ENCODE peak calls at places on chromosomes 3 and 15, in eight cellular contexts. C, W, X, J, T, Y, O and B are unnamed samples.

GRCh38 chr3:25581823-25582222 is 82.9 kb downstream of the TOP2B start:
- DNase-seq in C (no peak), W (no peak), X (no peak), J (no peak), T (no peak), Y (no peak), O (peak), B (no peak)

GRCh38 chr15:88391700-88392099 is 75.5 kb downstream of the MRPL46 start:
- DNase-seq in C (no peak), W (no peak), X (no peak), J (no peak), T (no peak), Y (no peak), O (peak), B (no peak)

GRCh38 chr15:31824009-31824408 is 206.3 kb upstream of the CHRNA7 start:
- DNase-seq in C (no peak), W (no peak), X (no peak), J (no peak), T (no peak), Y (no peak), O (no peak), B (no peak)

GRCh38 chr3:16490062-16490641 is 23.3 kb downstream of the RFTN1 start:
- DNase-seq in C (no peak), W (no peak), X (no peak), J (no peak), T (no peak), Y (no peak), O (no peak), B (no peak)

GRCh38 chr3:38542401-38543298 is 46.5 kb downstream of the EXOG start:
- DNase-seq in C (no peak), W (no peak), X (no peak), J (no peak), T (peak), Y (no peak), O (no peak), B (no peak)

GRCh38 chr3:149800693-149801092 is 8.3 kb upstream of the ANKUB1 start:
- DNase-seq in C (no peak), W (no peak), X (no peak), J (no peak), T (no peak), Y (no peak), O (no peak), B (no peak)

GRCh38 chr3:158568784-158569183 is 2.2 kb upstream of the MLF1 start:
- DNase-seq in C (no peak), W (no peak), X (no peak), J (no peak), T (no peak), Y (no peak), O (no peak), B (no peak)

GRCh38 chr15:36175781-36176211 is 403.6 kb upstream of the CDIN1 start:
- DNase-seq in C (no peak), W (no peak), X (no peak), J (no peak), T (no peak), Y (no peak), O (no peak), B (no peak)

GRCh38 chr3:64329037-64329436 is 103.8 kb upstream of the PRICKLE2 start:
- DNase-seq in C (no peak), W (no peak), X (no peak), J (no peak), T (no peak), Y (no peak), O (peak), B (no peak)

GRCh38 chr3:143963946-143964345 is 7.7 kb upstream of the DIPK2A start:
- DNase-seq in C (no peak), W (no peak), X (no peak), J (no peak), T (no peak), Y (no peak), O (no peak), B (peak)

GRCh38 chr15:74768771-74769342 is 13.0 kb upstream of the CSK start:
- DNase-seq in C (no peak), W (peak), X (peak), J (peak), T (peak), Y (no peak), O (peak), B (peak)

GRCh38 chr15:63462053-63462452 is 42.3 kb upstream of the USP3 start:
- DNase-seq in C (no peak), W (no peak), X (no peak), J (no peak), T (peak), Y (no peak), O (peak), B (peak)

GRCh38 chr3:39937315-39937714 is 127.9 kb downstream of the MYRIP start:
- DNase-seq in C (no peak), W (no peak), X (no peak), J (no peak), T (no peak), Y (no peak), O (no peak), B (no peak)

GRCh38 chr3:11641683-11642407 is 1.9 kb downstream of the VGLL4 start:
- DNase-seq in C (no peak), W (no peak), X (no peak), J (peak), T (peak), Y (no peak), O (no peak), B (peak)

GRCh38 chr3:126509565-126510322 is 7.8 kb downstream of the UROC1 start:
- DNase-seq in C (no peak), W (no peak), X (no peak), J (no peak), T (no peak), Y (no peak), O (no peak), B (no peak)

GRCh38 chr15:81575436-81576123 is 201.6 kb upstream of the TMC3 start:
- DNase-seq in C (no peak), W (peak), X (no peak), J (peak), T (peak), Y (no peak), O (no peak), B (peak)

GRCh38 chr3:19272296-19272695 is 124.0 kb downstream of the KCNH8 start:
- DNase-seq in C (no peak), W (no peak), X (no peak), J (no peak), T (no peak), Y (no peak), O (no peak), B (no peak)

GRCh38 chr15:31930967-31931366 is 99.3 kb upstream of the CHRNA7 start:
- DNase-seq in C (no peak), W (no peak), X (no peak), J (no peak), T (no peak), Y (no peak), O (no peak), B (no peak)

GRCh38 chr3:137012097-137012501 is 54.3 kb downstream of the IL20RB start:
- DNase-seq in C (no peak), W (no peak), X (no peak), J (no peak), T (peak), Y (no peak), O (no peak), B (no peak)

GRCh38 chr3:190526787-190527767 is 13.2 kb downstream of the IL1RAP start:
- DNase-seq in C (no peak), W (peak), X (no peak), J (no peak), T (no peak), Y (no peak), O (no peak), B (no peak)

GRCh38 chr15:65211157-65211982 is at the start of gene CILP:
- DNase-seq in C (no peak), W (no peak), X (peak), J (no peak), T (peak), Y (no peak), O (no peak), B (no peak)

GRCh38 chr3:70916375-70917055 is 604.1 kb upstream of the MDFIC2 start:
- DNase-seq in C (no peak), W (no peak), X (no peak), J (peak), T (peak), Y (no peak), O (no peak), B (no peak)

GRCh38 chr15:35648941-35649340 is 103.0 kb upstream of the DPH6 start:
- DNase-seq in C (no peak), W (no peak), X (no peak), J (no peak), T (no peak), Y (no peak), O (no peak), B (no peak)

GRCh38 chr3:100047455-100048141 is 66.7 kb downstream of the FILIP1L start:
- DNase-seq in C (peak), W (no peak), X (peak), J (no peak), T (peak), Y (no peak), O (peak), B (no peak)

GRCh38 chr3:144426366-144426765 is 454.7 kb downstream of the DIPK2A start:
- DNase-seq in C (no peak), W (no peak), X (no peak), J (no peak), T (no peak), Y (no peak), O (no peak), B (no peak)

GRCh38 chr15:57706405-57707209 is at the start of gene POLR2M:
- DNase-seq in C (peak), W (peak), X (peak), J (peak), T (peak), Y (peak), O (peak), B (peak)
- TF ChIP-seq POLR2A in C (peak), W (peak), X (peak), J (peak), T (peak), Y (peak), O (peak), B (peak)

GRCh38 chr3:9397911-9398714 is 698 bp downstream of the SETD5 start:
- DNase-seq in C (no peak), W (peak), X (peak), J (peak), T (peak), Y (no peak), O (peak), B (peak)
- TF ChIP-seq POLR2A in C (peak), W (no peak), X (no peak), J (peak), T (no peak), Y (peak), O (no peak), B (peak)

GRCh38 chr3:12663936-12664908 is at the start of gene RAF1:
- DNase-seq in C (peak), W (peak), X (peak), J (peak), T (peak), Y (peak), O (peak), B (peak)
- TF ChIP-seq POLR2A in C (peak), W (peak), X (peak), J (peak), T (peak), Y (peak), O (peak), B (peak)

GRCh38 chr15:96992817-96993216 is 662.3 kb downstream of the NR2F2 start:
- DNase-seq in C (no peak), W (no peak), X (no peak), J (no peak), T (no peak), Y (no peak), O (no peak), B (no peak)
- TF ChIP-seq POLR2A in C (no peak), W (no peak), X (no peak), J (no peak), T (no peak), Y (no peak), O (no peak), B (no peak)

GRCh38 chr3:12663311-12663935 is 494 bp downstream of the RAF1 start:
- DNase-seq in C (no peak), W (peak), X (peak), J (no peak), T (no peak), Y (no peak), O (peak), B (no peak)

GRCh38 chr3:12661926-12662592 is 1.9 kb downstream of the RAF1 start:
- DNase-seq in C (no peak), W (peak), X (peak), J (no peak), T (no peak), Y (no peak), O (no peak), B (peak)

GRCh38 chr3:12660196-12660595 is 3.7 kb downstream of the RAF1 start:
- DNase-seq in C (no peak), W (no peak), X (peak), J (no peak), T (no peak), Y (no peak), O (no peak), B (no peak)

GRCh38 chr3:12659316-12660015 is 4.5 kb downstream of the RAF1 start:
- DNase-seq in C (no peak), W (no peak), X (no peak), J (no peak), T (no peak), Y (no peak), O (no peak), B (no peak)

DNA sequence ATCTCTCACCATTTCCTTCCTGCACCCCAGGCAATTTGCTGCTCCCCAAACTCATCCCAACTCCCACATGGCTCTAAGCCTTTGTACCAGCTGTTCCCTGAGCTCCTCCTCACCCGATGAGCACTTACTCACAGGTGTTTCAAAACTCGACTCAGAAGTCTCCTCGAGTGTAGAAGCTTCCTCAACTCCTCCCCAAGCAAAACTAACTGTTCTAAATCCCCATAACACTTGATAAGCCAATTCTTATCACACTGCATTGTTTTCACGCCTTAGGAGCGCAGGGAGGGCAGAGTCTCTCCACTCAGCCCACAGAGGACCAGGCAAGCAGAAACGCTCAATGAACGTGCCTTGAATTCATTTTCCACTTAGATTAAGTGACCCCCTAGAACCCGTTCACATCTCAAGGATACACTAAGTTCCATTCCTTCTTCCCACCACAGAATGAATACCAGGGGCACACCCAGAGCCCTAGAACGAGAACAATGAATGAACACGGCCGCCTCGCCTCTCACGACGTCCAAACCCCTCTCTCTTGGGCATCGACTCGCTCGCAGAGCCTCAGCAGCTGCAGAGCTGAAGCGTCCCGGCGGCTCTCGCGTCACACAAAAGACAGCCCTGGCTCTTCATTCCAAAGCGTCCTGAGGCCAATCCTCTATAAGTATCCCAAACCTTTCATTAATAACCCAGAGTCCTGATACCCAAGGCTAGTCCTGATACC is 1.2 kb downstream of the RAF1 start:
- DNase-seq in C (no peak), W (peak), X (peak), J (peak), T (peak), Y (no peak), O (peak), B (peak)
- TF ChIP-seq POLR2A in C (no peak), W (peak), X (peak), J (peak), T (no peak), Y (no peak), O (no peak), B (no peak)

GRCh38 chr3:97971679-97972567 is at the start of gene RIOX2:
- DNase-seq in C (peak), W (peak), X (peak), J (peak), T (peak), Y (no peak), O (peak), B (peak)
- TF ChIP-seq POLR2A in C (peak), W (peak), X (no peak), J (peak), T (no peak), Y (no peak), O (peak), B (no peak)

DNA sequence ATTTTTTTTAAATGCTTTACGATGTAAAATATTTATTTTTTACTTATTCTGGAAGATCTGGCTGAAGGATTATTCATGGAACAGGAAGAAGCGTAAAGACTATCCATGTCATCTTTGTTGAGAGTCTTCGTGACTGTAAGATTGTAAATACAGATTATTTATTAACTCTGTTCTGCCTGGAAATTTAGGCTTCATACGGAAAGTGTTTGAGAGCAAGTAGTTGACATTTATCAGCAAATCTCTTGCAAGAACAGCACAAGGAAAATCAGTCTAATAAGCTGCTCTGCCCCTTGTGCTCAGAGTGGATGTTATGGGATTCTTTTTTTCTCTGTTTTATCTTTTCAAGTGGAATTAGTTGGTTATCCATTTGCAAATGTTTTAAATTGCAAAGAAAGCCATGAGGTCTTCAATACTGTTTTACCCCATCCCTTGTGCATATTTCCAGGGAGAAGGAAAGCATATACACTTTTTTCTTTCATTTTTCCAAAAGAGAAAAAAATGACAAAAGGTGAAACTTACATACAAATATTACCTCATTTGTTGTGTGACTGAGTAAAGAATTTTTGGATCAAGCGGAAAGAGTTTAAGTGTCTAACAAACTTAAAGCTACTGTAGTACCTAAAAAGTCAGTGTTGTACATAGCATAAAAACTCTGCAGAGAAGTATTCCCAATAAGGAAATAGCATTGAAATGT is 15.6 kb downstream of the THBS1 start:
- DNase-seq in C (no peak), W (no peak), X (no peak), J (no peak), T (peak), Y (no peak), O (no peak), B (no peak)
- TF ChIP-seq POLR2A in C (no peak), W (no peak), X (no peak), J (no peak), T (peak), Y (no peak), O (no peak), B (no peak)